ENCODE peak calls at places on chromosomes 6 and 20, in four cellular contexts. One of them, this sample, is unnamed.
A peak's percentile ranks its signal among the peaks of the same experiment; 100 is the strongest.

GRCh38 chr6:13302751-13303667 is 25.3 kb downstream of the TBC1D7 start:
- DNase-seq in PC-3: peak; percentile 95
- DNase-seq in mammary epithelial cell: peak; percentile 80
- DNase-seq in DND-41: no peak
- DNase-seq in this sample: peak; percentile 97

GRCh38 chr20:11323821-11324220 is 593.9 kb upstream of the BTBD3 start:
- DNase-seq in DND-41: no peak
- DNase-seq in PC-3: no peak
- DNase-seq in mammary epithelial cell: no peak
- DNase-seq in this sample: no peak

GRCh38 chr20:43938932-43939761 is 24.5 kb downstream of the TOX2 start:
- DNase-seq in mammary epithelial cell: peak; percentile 96
- DNase-seq in PC-3: peak; percentile 99
- DNase-seq in DND-41: no peak
- DNase-seq in this sample: peak; percentile 93

GRCh38 chr6:146027586-146028249 is 1.1 kb upstream of the GRM1 start:
- DNase-seq in PC-3: no peak
- DNase-seq in DND-41: no peak
- DNase-seq in mammary epithelial cell: no peak
- DNase-seq in this sample: peak; percentile 56

GRCh38 chr6:128694303-128695009 is 174.1 kb upstream of the PTPRK start:
- DNase-seq in DND-41: no peak
- DNase-seq in mammary epithelial cell: no peak
- DNase-seq in PC-3: no peak
- DNase-seq in this sample: no peak

GRCh38 chr6:131116755-131117360 is 18.4 kb upstream of the AKAP7 start:
- DNase-seq in mammary epithelial cell: peak; percentile 37
- DNase-seq in DND-41: no peak
- DNase-seq in PC-3: peak; percentile 76
- DNase-seq in this sample: peak; percentile 52

GRCh38 chr6:24719125-24719931 is at the start of gene C6orf62:
- DNase-seq in DND-41: peak; percentile 43
- DNase-seq in mammary epithelial cell: peak; percentile 65
- DNase-seq in PC-3: peak; percentile 37
- DNase-seq in this sample: peak; percentile 68

GRCh38 chr6:92647630-92648029 is 771.7 kb downstream of the EPHA7 start:
- DNase-seq in PC-3: peak; percentile 18
- DNase-seq in mammary epithelial cell: no peak
- DNase-seq in DND-41: no peak
- DNase-seq in this sample: no peak

GRCh38 chr6:101741474-101742171 is 348.1 kb downstream of the GRIK2 start:
- DNase-seq in mammary epithelial cell: no peak
- DNase-seq in PC-3: no peak
- DNase-seq in DND-41: no peak
- DNase-seq in this sample: no peak

GRCh38 chr6:43481591-43482242 is 4.3 kb downstream of the TJAP1 start:
- DNase-seq in mammary epithelial cell: peak; percentile 90
- DNase-seq in PC-3: peak; percentile 88
- DNase-seq in DND-41: no peak
- DNase-seq in this sample: no peak

GRCh38 chr6:55445648-55446204 is 118.5 kb downstream of the GFRAL start:
- DNase-seq in PC-3: peak; percentile 58
- DNase-seq in mammary epithelial cell: peak; percentile 7
- DNase-seq in DND-41: no peak
- DNase-seq in this sample: no peak

GRCh38 chr6:21522773-21523490 is 70.6 kb upstream of the SOX4 start:
- DNase-seq in mammary epithelial cell: no peak
- DNase-seq in DND-41: no peak
- DNase-seq in PC-3: peak; percentile 30
- DNase-seq in this sample: no peak

GRCh38 chr6:43444601-43445000 is 10.7 kb downstream of the DLK2 start:
- DNase-seq in PC-3: no peak
- DNase-seq in DND-41: no peak
- DNase-seq in mammary epithelial cell: no peak
- DNase-seq in this sample: no peak

GRCh38 chr20:56778765-56779195 is 149.7 kb downstream of the TFAP2C start:
- DNase-seq in PC-3: no peak
- DNase-seq in mammary epithelial cell: no peak
- DNase-seq in DND-41: peak; percentile 87
- DNase-seq in this sample: peak; percentile 87

GRCh38 chr6:1792989-1793388 is 183.3 kb downstream of the FOXC1 start:
- DNase-seq in PC-3: peak; percentile 67
- DNase-seq in DND-41: peak; percentile 41
- DNase-seq in mammary epithelial cell: peak; percentile 35
- DNase-seq in this sample: no peak

GRCh38 chr6:2020909-2021308 is 224.5 kb downstream of the GMDS start:
- DNase-seq in PC-3: peak; percentile 42
- DNase-seq in mammary epithelial cell: peak; percentile 83
- DNase-seq in DND-41: peak; percentile 38
- DNase-seq in this sample: no peak

GRCh38 chr6:2853766-2854393 is 12.2 kb upstream of the SERPINB1 start:
- DNase-seq in DND-41: no peak
- DNase-seq in mammary epithelial cell: peak; percentile 82
- DNase-seq in PC-3: peak; percentile 95
- DNase-seq in this sample: peak; percentile 78

GRCh38 chr20:11144114-11144513 is 470.3 kb upstream of the JAG1 start:
- DNase-seq in mammary epithelial cell: peak; percentile 70
- DNase-seq in DND-41: no peak
- DNase-seq in PC-3: no peak
- DNase-seq in this sample: peak; percentile 26

GRCh38 chr6:30508890-30509736 is 19.8 kb downstream of the HLA-E start:
- DNase-seq in mammary epithelial cell: no peak
- DNase-seq in DND-41: peak; percentile 57
- DNase-seq in PC-3: peak; percentile 25
- DNase-seq in this sample: no peak

GRCh38 chr6:16769986-16770376 is 8.7 kb upstream of the ATXN1 start:
- DNase-seq in DND-41: no peak
- DNase-seq in PC-3: peak; percentile 63
- DNase-seq in mammary epithelial cell: peak; percentile 22
- DNase-seq in this sample: peak; percentile 62

GRCh38 chr6:34638834-34639736 is 57.5 kb downstream of the ILRUN start:
- DNase-seq in PC-3: no peak
- DNase-seq in DND-41: no peak
- DNase-seq in mammary epithelial cell: no peak
- DNase-seq in this sample: no peak

GRCh38 chr20:32059189-32059588 is 7.1 kb downstream of the HCK start:
- DNase-seq in DND-41: no peak
- DNase-seq in mammary epithelial cell: no peak
- DNase-seq in PC-3: no peak
- DNase-seq in this sample: no peak

GRCh38 chr20:40993794-40994540 is 34.7 kb upstream of the TOP1 start:
- DNase-seq in DND-41: no peak
- DNase-seq in mammary epithelial cell: no peak
- DNase-seq in PC-3: peak; percentile 28
- DNase-seq in this sample: peak; percentile 55

GRCh38 chr6:139338845-139339244 is 35.6 kb downstream of the CITED2 start:
- DNase-seq in mammary epithelial cell: no peak
- DNase-seq in DND-41: no peak
- DNase-seq in PC-3: no peak
- DNase-seq in this sample: no peak

GRCh38 chr20:19819149-19819548 is 61.1 kb downstream of the RIN2 start:
- DNase-seq in DND-41: no peak
- DNase-seq in PC-3: no peak
- DNase-seq in mammary epithelial cell: no peak
- DNase-seq in this sample: no peak

GRCh38 chr6:28810655-28811053 is 113.1 kb downstream of the TRIM27 start:
- DNase-seq in PC-3: no peak
- DNase-seq in DND-41: no peak
- DNase-seq in mammary epithelial cell: no peak
- DNase-seq in this sample: no peak

GRCh38 chr20:24692429-24693190 is 223.2 kb downstream of the SYNDIG1 start:
- DNase-seq in mammary epithelial cell: no peak
- DNase-seq in DND-41: peak; percentile 1
- DNase-seq in PC-3: no peak
- DNase-seq in this sample: peak; percentile 30

GRCh38 chr6:44035621-44036020 is 91.6 kb downstream of the MRPL14 start:
- DNase-seq in DND-41: no peak
- DNase-seq in mammary epithelial cell: peak; percentile 62
- DNase-seq in PC-3: no peak
- DNase-seq in this sample: peak; percentile 71

GRCh38 chr6:16844183-16844582 is 82.9 kb upstream of the ATXN1 start:
- DNase-seq in DND-41: no peak
- DNase-seq in PC-3: no peak
- DNase-seq in mammary epithelial cell: no peak
- DNase-seq in this sample: no peak

GRCh38 chr6:164531745-164532144 is 777.7 kb downstream of the C6orf118 start:
- DNase-seq in PC-3: peak; percentile 2
- DNase-seq in DND-41: no peak
- DNase-seq in mammary epithelial cell: no peak
- DNase-seq in this sample: no peak

GRCh38 chr6:41779336-41779735 is 364 bp downstream of the FRS3 start:
- DNase-seq in DND-41: no peak
- DNase-seq in PC-3: no peak
- DNase-seq in mammary epithelial cell: no peak
- DNase-seq in this sample: peak; percentile 90

GRCh38 chr20:7437311-7437710 is 502.9 kb downstream of the HAO1 start:
- DNase-seq in PC-3: peak; percentile 65
- DNase-seq in DND-41: no peak
- DNase-seq in mammary epithelial cell: no peak
- DNase-seq in this sample: no peak

GRCh38 chr6:118419448-118420394 is 128.4 kb upstream of the PLN start:
- DNase-seq in mammary epithelial cell: no peak
- DNase-seq in PC-3: no peak
- DNase-seq in DND-41: no peak
- DNase-seq in this sample: peak; percentile 25

GRCh38 chr6:170292778-170293164 is 1.9 kb upstream of the DLL1 start:
- DNase-seq in DND-41: no peak
- DNase-seq in mammary epithelial cell: no peak
- DNase-seq in PC-3: peak; percentile 53
- DNase-seq in this sample: peak; percentile 86

GRCh38 chr6:27767851-27768250 is 144.3 kb downstream of the OR2B2 start:
- DNase-seq in DND-41: no peak
- DNase-seq in PC-3: no peak
- DNase-seq in mammary epithelial cell: no peak
- DNase-seq in this sample: no peak

GRCh38 chr6:125377621-125378020 is 75.9 kb upstream of the HDDC2 start:
- DNase-seq in PC-3: no peak
- DNase-seq in mammary epithelial cell: no peak
- DNase-seq in DND-41: no peak
- DNase-seq in this sample: no peak

GRCh38 chr6:85620308-85620707 is 22.4 kb downstream of the SYNCRIP start:
- DNase-seq in mammary epithelial cell: no peak
- DNase-seq in PC-3: no peak
- DNase-seq in DND-41: no peak
- DNase-seq in this sample: no peak

GRCh38 chr20:58565461-58566175 is 50.4 kb upstream of the APCDD1L start:
- DNase-seq in PC-3: no peak
- DNase-seq in mammary epithelial cell: no peak
- DNase-seq in DND-41: no peak
- DNase-seq in this sample: peak; percentile 35
- H3K4me1 ChIP-seq in PC-3: no peaks in the 10 kb centered on the region
- H3K4me1 ChIP-seq in mammary epithelial cell: no peaks in the 10 kb centered on the region
- H3K4me1 ChIP-seq in DND-41: no peaks in the 10 kb centered on the region
- H3K4me1 ChIP-seq in this sample: peaks cover 4% of the 10 kb centered on the region

DNA sequence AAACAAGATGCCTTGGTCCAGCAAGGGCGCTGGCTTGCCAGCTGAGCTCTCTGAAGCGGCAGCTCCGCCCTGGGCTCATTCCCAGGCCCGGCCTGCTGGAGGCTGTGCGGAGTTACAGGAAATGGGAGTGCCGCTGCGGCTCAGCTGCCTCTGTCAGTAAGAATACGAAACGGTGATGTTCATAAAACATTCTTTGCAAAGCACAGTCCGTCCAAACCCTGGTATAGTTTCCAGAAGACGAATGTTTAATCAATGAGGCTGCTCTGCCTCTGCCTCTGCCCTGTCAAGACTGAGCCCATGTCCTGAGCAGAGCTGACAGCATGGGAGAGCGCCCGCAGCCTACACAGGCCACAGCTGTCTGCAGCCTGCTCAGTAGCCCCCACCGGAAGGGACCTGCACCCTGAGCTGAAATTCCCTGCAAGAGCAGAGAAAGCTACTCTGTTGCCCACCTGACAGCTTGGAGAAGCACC is 153.3 kb upstream of the SNX9 start:
- DNase-seq in PC-3: peak; percentile 67
- DNase-seq in mammary epithelial cell: peak; percentile 56
- DNase-seq in DND-41: peak; percentile 34
- DNase-seq in this sample: peak; percentile 96
- H3K4me2 ChIP-seq in PC-3: peak overlapping the region; percentile 74
- H3K4me2 ChIP-seq in mammary epithelial cell: peak overlapping the region; percentile 69
- H3K4me2 ChIP-seq in DND-41: no peak overlapping the region
- H3K4me2 ChIP-seq in this sample: peak overlapping the region; percentile 72

GRCh38 chr20:62549029-62549428 is 73.2 kb upstream of the GATA5 start:
- DNase-seq in DND-41: no peak
- DNase-seq in mammary epithelial cell: no peak
- DNase-seq in PC-3: no peak
- DNase-seq in this sample: no peak
- H3K4me3 ChIP-seq in DND-41: no peak overlapping the region
- H3K4me3 ChIP-seq in mammary epithelial cell: no peak overlapping the region
- H3K4me3 ChIP-seq in PC-3: no peak overlapping the region
- H3K4me3 ChIP-seq in this sample: no peak overlapping the region

DNA sequence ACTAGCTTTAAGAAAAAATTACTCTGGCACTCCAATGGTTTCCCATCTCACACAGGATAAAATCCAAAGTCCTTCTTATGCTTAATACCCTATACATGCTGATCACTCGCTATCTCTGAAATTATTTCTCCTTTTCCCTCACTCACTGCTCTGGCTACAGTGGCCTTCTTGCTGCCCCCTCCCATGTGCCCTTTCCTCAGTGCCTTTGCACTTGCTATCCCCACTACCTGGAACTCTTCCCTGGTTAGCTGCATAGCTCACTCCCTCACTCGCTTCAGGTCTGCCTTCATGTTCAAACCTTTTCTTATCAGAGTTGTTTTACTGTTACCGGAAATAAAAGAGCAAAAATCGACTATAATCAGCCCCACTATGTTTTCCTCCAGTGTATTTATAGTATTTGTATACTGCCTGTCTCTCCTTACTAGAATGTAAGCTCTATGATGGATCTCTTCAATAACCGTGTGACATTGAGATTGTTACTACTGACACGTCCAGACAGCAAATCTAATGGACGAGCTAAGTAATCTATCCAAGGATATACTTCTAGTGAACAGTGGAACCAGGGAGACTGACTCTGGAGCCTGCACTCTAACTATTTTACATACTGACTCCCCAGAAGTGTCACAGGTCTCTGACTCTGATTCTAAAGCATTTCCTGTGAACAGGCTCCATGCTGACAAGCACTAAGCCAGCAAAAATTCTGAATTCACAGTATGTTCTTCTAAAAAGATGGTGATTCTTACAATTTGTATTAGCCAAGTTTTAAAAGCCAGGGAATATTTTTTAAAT is 25.1 kb downstream of the FKBP5 start:
- DNase-seq in PC-3: peak; percentile 12
- DNase-seq in DND-41: no peak
- DNase-seq in mammary epithelial cell: peak; percentile 50
- DNase-seq in this sample: peak; percentile 73
- H3K4me1 ChIP-seq in PC-3: peaks cover 1% of the 10 kb centered on the region
- H3K4me1 ChIP-seq in DND-41: no peaks in the 10 kb centered on the region
- H3K4me1 ChIP-seq in mammary epithelial cell: peaks cover 24% of the 10 kb centered on the region
- H3K4me1 ChIP-seq in this sample: peaks cover 39% of the 10 kb centered on the region